ENCODE peak calls at places on chromosomes 2 and 18, in eight cellular contexts. L, H, J, F, W, I, T and S are unnamed samples.

GRCh38 chr2:141582213-141582612 is 548.6 kb downstream of the LRP1B start:
- DNase-seq in L (no peak), H (no peak), J (no peak), F (no peak), W (no peak), I (no peak), T (no peak), S (no peak)

GRCh38 chr2:134417968-134418557 is 164.2 kb downstream of the MGAT5 start:
- DNase-seq in L (no peak), H (no peak), J (no peak), F (no peak), W (no peak), I (no peak), T (no peak), S (no peak)

GRCh38 chr2:98253461-98254073 is 92.7 kb upstream of the CNGA3 start:
- DNase-seq in L (no peak), H (no peak), J (no peak), F (no peak), W (no peak), I (no peak), T (no peak), S (no peak)

GRCh38 chr2:201807452-201807980 is 1.2 kb downstream of the CDK15 start:
- DNase-seq in L (peak; percentile 63), H (no peak), J (peak; percentile 36), F (no peak), W (no peak), I (no peak), T (no peak), S (no peak)

GRCh38 chr2:8548065-8548870 is 133.6 kb upstream of the ID2 start:
- DNase-seq in L (no peak), H (no peak), J (no peak), F (no peak), W (no peak), I (no peak), T (no peak), S (no peak)

GRCh38 chr18:62485684-62486083 is 37.1 kb upstream of the ZCCHC2 start:
- DNase-seq in L (peak; percentile 76), H (peak; percentile 67), J (no peak), F (no peak), W (peak; percentile 35), I (peak; percentile 40), T (no peak), S (peak; percentile 86)

GRCh38 chr2:19863303-19864041 is 38.3 kb downstream of the TTC32 start:
- DNase-seq in L (peak; percentile 45), H (peak; percentile 70), J (peak; percentile 92), F (no peak), W (peak; percentile 83), I (peak; percentile 76), T (peak; percentile 88), S (peak; percentile 23)

GRCh38 chr2:239819091-239819973 is 205.8 kb downstream of the NDUFA10 start:
- DNase-seq in L (no peak), H (no peak), J (no peak), F (no peak), W (no peak), I (no peak), T (no peak), S (no peak)

GRCh38 chr18:3037423-3037915 is 24.5 kb upstream of the LPIN2 start:
- DNase-seq in L (peak; percentile 90), H (peak; percentile 84), J (no peak), F (peak; percentile 77), W (peak; percentile 40), I (peak; percentile 98), T (no peak), S (peak; percentile 24)

DNA sequence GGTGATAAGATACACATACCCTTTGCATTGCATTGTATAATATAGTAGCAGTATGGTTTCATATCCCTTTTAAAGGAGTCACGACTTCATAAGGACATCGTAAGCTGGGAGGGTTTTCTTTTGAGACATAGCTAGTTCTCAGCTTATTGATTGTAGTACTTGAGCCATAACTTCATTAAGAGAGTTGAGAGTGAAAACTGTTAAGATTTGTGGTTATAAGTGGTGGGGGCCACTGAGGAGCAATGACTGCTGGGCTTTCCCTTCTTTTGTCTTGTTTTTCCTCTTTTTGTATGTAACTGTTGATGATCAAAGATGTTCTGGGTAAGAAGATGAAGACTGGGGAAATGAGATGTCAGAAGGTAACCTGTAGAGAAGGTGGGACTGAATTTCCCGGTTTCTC is 11.0 kb downstream of the EIF5B start:
- DNase-seq in L (no peak), H (no peak), J (no peak), F (peak; percentile 39), W (no peak), I (no peak), T (no peak), S (no peak)
- TF ChIP-seq RAD21 in L (no peak), H (no peak), J (no peak), F (no peak), W (no peak), I (no peak), T (no peak), S (no peak)

GRCh38 chr2:85777441-85777861 is 23.7 kb downstream of the ATOH8 start:
- DNase-seq in L (no peak), H (no peak), J (no peak), F (no peak), W (no peak), I (peak; percentile 74), T (no peak), S (no peak)
- TF ChIP-seq RAD21 in L (no peak), H (no peak), J (no peak), F (no peak), W (no peak), I (no peak), T (no peak), S (no peak)

GRCh38 chr2:34365512-34365911 is 766.4 kb upstream of the FAM98A start:
- DNase-seq in L (no peak), H (no peak), J (no peak), F (no peak), W (no peak), I (no peak), T (no peak), S (no peak)

GRCh38 chr2:34368304-34368703 is 769.2 kb upstream of the FAM98A start:
- DNase-seq in L (no peak), H (no peak), J (no peak), F (no peak), W (no peak), I (no peak), T (no peak), S (no peak)

GRCh38 chr2:34365937-34366336 is 766.8 kb upstream of the FAM98A start:
- DNase-seq in L (no peak), H (no peak), J (no peak), F (no peak), W (no peak), I (no peak), T (peak; percentile 75), S (no peak)
- TF ChIP-seq RAD21 in L (no peak), H (no peak), J (no peak), F (no peak), W (no peak), I (no peak), T (no peak), S (no peak)

GRCh38 chr2:159183346-159183745 is 103.2 kb downstream of the WDSUB1 start:
- DNase-seq in L (no peak), H (no peak), J (no peak), F (no peak), W (no peak), I (no peak), T (no peak), S (no peak)

GRCh38 chr2:159186462-159186861 is 100.0 kb downstream of the WDSUB1 start:
- DNase-seq in L (no peak), H (no peak), J (no peak), F (peak; percentile 34), W (no peak), I (no peak), T (no peak), S (no peak)

GRCh38 chr2:159187095-159187494 is 99.4 kb downstream of the WDSUB1 start:
- DNase-seq in L (peak; percentile 32), H (no peak), J (peak; percentile 45), F (no peak), W (no peak), I (no peak), T (no peak), S (no peak)

GRCh38 chr2:159188449-159188848 is 98.1 kb downstream of the WDSUB1 start:
- DNase-seq in L (no peak), H (no peak), J (no peak), F (no peak), W (no peak), I (no peak), T (no peak), S (no peak)

GRCh38 chr2:159185401-159186130 is 100.9 kb downstream of the WDSUB1 start:
- DNase-seq in L (peak; percentile 58), H (peak; percentile 36), J (peak; percentile 54), F (peak; percentile 48), W (peak; percentile 61), I (peak; percentile 23), T (no peak), S (peak; percentile 19)
- TF ChIP-seq RAD21 in L (peak; percentile 65), H (peak; percentile 50), J (peak; percentile 65), F (peak; percentile 80), W (peak; percentile 94), I (peak; percentile 21), T (peak; percentile 70), S (peak; percentile 86)

GRCh38 chr2:128306081-128306930 is 12.4 kb downstream of the HS6ST1 start:
- DNase-seq in L (peak; percentile 100), H (peak; percentile 86), J (no peak), F (no peak), W (peak; percentile 55), I (peak; percentile 95), T (no peak), S (no peak)

GRCh38 chr2:128308284-128308731 is 10.4 kb downstream of the HS6ST1 start:
- DNase-seq in L (no peak), H (no peak), J (no peak), F (no peak), W (no peak), I (no peak), T (no peak), S (no peak)

GRCh38 chr2:128307595-128307994 is 11.1 kb downstream of the HS6ST1 start:
- DNase-seq in L (no peak), H (no peak), J (no peak), F (no peak), W (no peak), I (no peak), T (no peak), S (no peak)

GRCh38 chr2:128305555-128306080 is 13.1 kb downstream of the HS6ST1 start:
- DNase-seq in L (peak; percentile 75), H (no peak), J (no peak), F (no peak), W (no peak), I (no peak), T (no peak), S (no peak)

GRCh38 chr2:128306931-128307460 is 11.7 kb downstream of the HS6ST1 start:
- DNase-seq in L (no peak), H (no peak), J (no peak), F (no peak), W (no peak), I (no peak), T (no peak), S (no peak)
- TF ChIP-seq RAD21 in L (no peak), H (no peak), J (no peak), F (no peak), W (no peak), I (no peak), T (no peak), S (no peak)

GRCh38 chr2:63195310-63195709 is 144.7 kb downstream of the OTX1 start:
- DNase-seq in L (no peak), H (no peak), J (no peak), F (no peak), W (no peak), I (no peak), T (no peak), S (no peak)
- TF ChIP-seq RAD21 in L (no peak), H (no peak), J (no peak), F (no peak), W (no peak), I (no peak), T (no peak), S (no peak)